ENCODE peak calls at places on chromosome 19, in seven cellular contexts. U is transverse colon, V is left lung, E is HCT116, G is IMR-90, D is Panc1, A is ovary. I is an unnamed sample.

GRCh38 chr19:10835089-10835753 is 791 bp downstream of the TMED1 start:
- DNase-seq in U (no peak), V (no peak), E (no peak), G (no peak), D (no peak), A (no peak), I (peak; percentile 71)

GRCh38 chr19:35793381-35794165 is 18.2 kb downstream of the ARHGAP33 start:
- DNase-seq in U (no peak), V (no peak), E (no peak), G (no peak), D (no peak), A (no peak), I (no peak)

GRCh38 chr19:55620951-55621672 is 3.3 kb downstream of the ZNF784 start:
- DNase-seq in U (no peak), V (no peak), E (no peak), G (no peak), D (no peak), A (no peak), I (no peak)

GRCh38 chr19:8023371-8023770 is 17.9 kb upstream of the ELAVL1 start:
- DNase-seq in U (no peak), V (no peak), E (no peak), G (no peak), D (no peak), A (no peak), I (no peak)

GRCh38 chr19:14175351-14175792 is 30.6 kb downstream of the ADGRL1 start:
- DNase-seq in U (no peak), V (no peak), E (no peak), G (no peak), D (no peak), A (no peak), I (no peak)

GRCh38 chr19:47891923-47892666 is 6.0 kb upstream of the SULT2A1 start:
- DNase-seq in U (no peak), V (peak; percentile 25), E (no peak), G (no peak), D (no peak), A (peak; percentile 15), I (no peak)

GRCh38 chr19:7509625-7510024 is 6.3 kb upstream of the ZNF358 start:
- DNase-seq in U (no peak), V (no peak), E (no peak), G (no peak), D (no peak), A (no peak), I (no peak)

GRCh38 chr19:15368051-15368632 is 11.4 kb downstream of the AKAP8 start:
- DNase-seq in U (no peak), V (no peak), E (no peak), G (no peak), D (no peak), A (no peak), I (no peak)

GRCh38 chr19:12773571-12773970 is 1.8 kb downstream of the HOOK2 start:
- DNase-seq in U (no peak), V (no peak), E (no peak), G (peak; percentile 35), D (no peak), A (no peak), I (no peak)

GRCh38 chr19:1041272-1041834 is 1.4 kb downstream of the ABCA7 start:
- DNase-seq in U (no peak), V (no peak), E (no peak), G (no peak), D (no peak), A (no peak), I (no peak)

GRCh38 chr19:14871619-14872230 is 14.2 kb downstream of the OR7A17 start:
- DNase-seq in U (no peak), V (no peak), E (peak; percentile 22), G (peak; percentile 11), D (no peak), A (no peak), I (no peak)

GRCh38 chr19:44747739-44748425 is 626 bp upstream of the BCL3 start:
- DNase-seq in U (peak; percentile 84), V (peak; percentile 86), E (no peak), G (peak; percentile 61), D (peak; percentile 66), A (peak; percentile 61), I (peak; percentile 82)

GRCh38 chr19:33220735-33221134 is 4.9 kb downstream of the SLC7A10 start:
- DNase-seq in U (no peak), V (no peak), E (no peak), G (no peak), D (no peak), A (no peak), I (no peak)

GRCh38 chr19:3304871-3305423 is 61.4 kb upstream of the NFIC start:
- DNase-seq in U (peak; percentile 78), V (peak; percentile 62), E (peak; percentile 56), G (peak; percentile 41), D (no peak), A (peak; percentile 67), I (peak; percentile 82)

GRCh38 chr19:36142046-36142445 is 2.2 kb downstream of the CAPNS1 start:
- DNase-seq in U (no peak), V (no peak), E (no peak), G (no peak), D (no peak), A (no peak), I (no peak)

GRCh38 chr19:6127716-6128335 is 7.6 kb upstream of the ACSBG2 start:
- DNase-seq in U (no peak), V (no peak), E (no peak), G (peak; percentile 43), D (no peak), A (no peak), I (no peak)

GRCh38 chr19:44202470-44202869 is 9.9 kb upstream of the ZNF227 start:
- DNase-seq in U (no peak), V (no peak), E (no peak), G (peak; percentile 51), D (no peak), A (no peak), I (no peak)

DNA sequence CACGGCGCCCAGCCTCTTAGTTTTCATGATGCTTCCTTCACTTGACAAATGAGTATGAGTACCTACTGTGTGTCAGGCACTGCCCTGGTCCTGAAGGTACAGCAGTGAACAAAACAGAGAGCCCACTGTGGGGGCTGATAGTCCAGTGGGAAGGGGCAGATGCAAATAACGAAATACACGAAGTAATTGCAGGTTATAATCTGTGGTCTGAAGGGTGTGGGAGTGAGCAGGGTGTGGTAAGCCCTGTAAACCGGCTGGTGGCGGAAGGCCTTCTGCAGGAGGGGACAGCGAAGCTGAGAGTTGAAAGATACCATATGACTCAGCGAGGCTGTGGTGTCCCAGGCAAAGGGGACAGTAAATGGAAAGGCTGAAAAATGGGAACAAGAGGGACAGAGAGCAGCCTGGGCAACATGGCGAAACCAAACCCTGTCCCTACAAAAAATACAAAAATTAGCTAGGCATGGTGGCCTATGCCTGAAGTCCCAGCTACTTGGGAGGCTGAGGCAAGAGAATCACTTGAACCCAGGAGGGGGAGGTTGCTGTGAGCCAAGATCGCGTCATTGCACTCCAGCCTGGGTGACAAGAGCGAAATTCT is 60.5 kb downstream of the MAP4K1 start:
- DNase-seq in U (peak; percentile 63), V (peak; percentile 41), E (no peak), G (no peak), D (no peak), A (no peak), I (no peak)
- TF ChIP-seq CTCF in U (no peak), V (no peak), E (no peak), G (no peak), D (no peak), A (no peak), I (peak; percentile 10)

GRCh38 chr19:30824809-30825208 is 452.6 kb downstream of the ZNF536 start:
- DNase-seq in U (no peak), V (no peak), E (no peak), G (no peak), D (no peak), A (no peak), I (no peak)
- H3K9me3 ChIP-seq in U (no peaks in the 10 kb centered on the region), V (no peaks in the 10 kb centered on the region), E (no peaks in the 10 kb centered on the region), G (peaks cover 2% of the 10 kb centered on the region), D (peaks cover 3% of the 10 kb centered on the region), A (no peaks in the 10 kb centered on the region), I (no peaks in the 10 kb centered on the region)

GRCh38 chr19:56873493-56873892 is 33.0 kb upstream of the PEG3 start:
- DNase-seq in U (no peak), V (no peak), E (no peak), G (no peak), D (no peak), A (no peak), I (no peak)
- H3K4me1 ChIP-seq in U (no peaks in the 10 kb centered on the region), V (no peaks in the 10 kb centered on the region), E (no peaks in the 10 kb centered on the region), G (no peaks in the 10 kb centered on the region), D (no peaks in the 10 kb centered on the region), A (no peaks in the 10 kb centered on the region), I (no peaks in the 10 kb centered on the region)

DNA sequence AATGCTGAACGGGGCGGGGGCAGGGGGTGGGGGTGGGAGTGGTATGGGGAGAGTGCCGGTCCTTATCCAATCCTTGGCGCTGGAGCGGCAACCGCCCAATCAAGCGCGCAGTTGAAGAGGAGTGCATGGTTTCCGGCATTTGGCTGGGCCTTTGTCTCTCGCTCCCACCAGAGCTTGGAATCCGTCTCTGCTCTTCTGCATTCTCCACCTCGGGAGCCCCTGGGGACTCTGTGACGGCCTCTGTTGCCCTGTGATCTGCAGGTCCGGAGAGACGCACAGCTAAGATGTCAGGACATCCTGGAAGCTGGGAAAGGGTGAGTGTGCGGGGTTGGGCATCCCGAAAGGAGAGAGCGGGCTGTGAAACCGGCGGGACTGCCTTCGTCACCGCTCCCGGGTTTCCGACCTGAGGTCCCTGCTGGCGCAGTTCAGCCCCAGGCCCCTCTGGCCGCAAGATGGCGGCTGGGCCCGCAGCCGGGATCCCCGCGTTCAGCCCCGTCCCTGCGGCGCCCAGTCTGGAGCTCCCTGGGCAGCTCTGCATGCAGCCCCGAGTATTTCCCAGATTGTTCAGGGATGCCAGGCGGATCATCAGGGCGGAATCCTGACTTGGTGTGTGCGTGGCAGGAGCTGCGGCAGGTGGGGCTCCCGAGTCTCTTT is 53.6 kb upstream of the ZNF254 start:
- DNase-seq in U (peak; percentile 88), V (peak; percentile 91), E (peak; percentile 52), G (peak; percentile 91), D (no peak), A (peak; percentile 88), I (peak; percentile 90)
- TF ChIP-seq CTCF in U (no peak), V (no peak), E (no peak), G (peak; percentile 18), D (peak; percentile 27), A (no peak), I (no peak)

DNA sequence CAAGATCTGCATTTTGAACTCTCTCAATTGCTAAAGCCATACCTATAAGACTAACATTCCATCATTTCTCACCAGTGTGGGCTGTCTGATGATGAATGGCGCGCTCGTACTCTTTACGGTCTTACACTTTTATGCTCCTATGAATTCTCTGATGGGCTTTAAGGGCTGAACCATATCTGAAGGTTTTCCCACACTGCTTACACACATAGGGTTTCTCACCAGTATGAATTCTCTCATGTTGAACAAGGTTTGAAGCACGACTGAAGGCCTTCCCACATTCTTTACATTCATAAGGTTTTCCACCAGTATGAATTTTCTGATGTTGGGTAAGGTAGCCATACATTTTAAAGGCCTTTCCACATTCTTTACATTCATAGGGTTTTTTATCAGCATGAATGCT is 18.8 kb upstream of the ZNF607 start:
- DNase-seq in U (no peak), V (no peak), E (no peak), G (no peak), D (no peak), A (no peak), I (no peak)
- H3K9me3 ChIP-seq in U (peaks cover 53% of the 10 kb centered on the region), V (no peaks in the 10 kb centered on the region), E (peaks cover 24% of the 10 kb centered on the region), G (peaks cover 42% of the 10 kb centered on the region), D (peaks cover 44% of the 10 kb centered on the region), A (no peaks in the 10 kb centered on the region), I (peaks cover 71% of the 10 kb centered on the region)

I was measured in Peyer's patch.